ENCODE peak calls at places on chromosomes 1 and 21, in eight cellular contexts. One of them, this sample, is unnamed.

GRCh38 chr1:90579212-90579802 is 137.8 kb downstream of the BARHL2 start:
- DNase-seq in psoas muscle: no peak
- DNase-seq in H9: no peak
- DNase-seq in esophagus squamous epithelium: no peak
- DNase-seq in glutamatergic neuron: no peak
- DNase-seq in endothelial cell of umbilical vein: peak
- DNase-seq in left lung: no peak
- DNase-seq in endodermal cell: no peak
- DNase-seq in this sample: peak

GRCh38 chr1:247115545-247115944 is 11.4 kb upstream of the ZNF669 start:
- DNase-seq in psoas muscle: no peak
- DNase-seq in H9: no peak
- DNase-seq in esophagus squamous epithelium: no peak
- DNase-seq in glutamatergic neuron: no peak
- DNase-seq in endothelial cell of umbilical vein: no peak
- DNase-seq in left lung: no peak
- DNase-seq in endodermal cell: no peak
- DNase-seq in this sample: no peak

GRCh38 chr1:245500546-245500945 is 345.8 kb downstream of the KIF26B start:
- DNase-seq in psoas muscle: no peak
- DNase-seq in H9: no peak
- DNase-seq in esophagus squamous epithelium: no peak
- DNase-seq in glutamatergic neuron: no peak
- DNase-seq in endothelial cell of umbilical vein: no peak
- DNase-seq in left lung: peak
- DNase-seq in endodermal cell: no peak
- DNase-seq in this sample: no peak

GRCh38 chr1:90347366-90347765 is 352.5 kb downstream of the ZNF326 start:
- DNase-seq in psoas muscle: no peak
- DNase-seq in H9: no peak
- DNase-seq in esophagus squamous epithelium: no peak
- DNase-seq in glutamatergic neuron: no peak
- DNase-seq in endothelial cell of umbilical vein: no peak
- DNase-seq in left lung: no peak
- DNase-seq in endodermal cell: no peak
- DNase-seq in this sample: no peak

GRCh38 chr21:45356653-45357435 is 48.1 kb upstream of the COL18A1 start:
- DNase-seq in psoas muscle: no peak
- DNase-seq in H9: no peak
- DNase-seq in esophagus squamous epithelium: no peak
- DNase-seq in glutamatergic neuron: no peak
- DNase-seq in endothelial cell of umbilical vein: peak
- DNase-seq in left lung: no peak
- DNase-seq in endodermal cell: peak
- DNase-seq in this sample: no peak

GRCh38 chr1:180888870-180889269 is 23.8 kb upstream of the KIAA1614 start:
- DNase-seq in psoas muscle: no peak
- DNase-seq in H9: no peak
- DNase-seq in esophagus squamous epithelium: no peak
- DNase-seq in glutamatergic neuron: no peak
- DNase-seq in endothelial cell of umbilical vein: no peak
- DNase-seq in left lung: no peak
- DNase-seq in endodermal cell: no peak
- DNase-seq in this sample: peak

GRCh38 chr1:46003315-46003714 is 129.1 kb downstream of the PIK3R3 start:
- DNase-seq in psoas muscle: peak
- DNase-seq in H9: no peak
- DNase-seq in esophagus squamous epithelium: no peak
- DNase-seq in glutamatergic neuron: no peak
- DNase-seq in endothelial cell of umbilical vein: no peak
- DNase-seq in left lung: peak
- DNase-seq in endodermal cell: no peak
- DNase-seq in this sample: no peak

GRCh38 chr1:54471588-54471987 is 65.4 kb upstream of the SSBP3 start:
- DNase-seq in psoas muscle: no peak
- DNase-seq in H9: no peak
- DNase-seq in esophagus squamous epithelium: no peak
- DNase-seq in glutamatergic neuron: no peak
- DNase-seq in endothelial cell of umbilical vein: no peak
- DNase-seq in left lung: no peak
- DNase-seq in endodermal cell: no peak
- DNase-seq in this sample: no peak

GRCh38 chr1:234972411-234973191 is 156.0 kb downstream of the TOMM20 start:
- DNase-seq in psoas muscle: no peak
- DNase-seq in H9: no peak
- DNase-seq in esophagus squamous epithelium: no peak
- DNase-seq in glutamatergic neuron: no peak
- DNase-seq in endothelial cell of umbilical vein: no peak
- DNase-seq in left lung: peak
- DNase-seq in endodermal cell: peak
- DNase-seq in this sample: no peak

GRCh38 chr1:110176299-110176956 is 26.1 kb downstream of the SLC6A17 start:
- DNase-seq in psoas muscle: no peak
- DNase-seq in H9: no peak
- DNase-seq in esophagus squamous epithelium: no peak
- DNase-seq in glutamatergic neuron: no peak
- DNase-seq in endothelial cell of umbilical vein: peak
- DNase-seq in left lung: no peak
- DNase-seq in endodermal cell: no peak
- DNase-seq in this sample: no peak

GRCh38 chr1:209675567-209676154 is 449 bp downstream of the G0S2 start:
- DNase-seq in psoas muscle: no peak
- DNase-seq in H9: peak
- DNase-seq in esophagus squamous epithelium: no peak
- DNase-seq in glutamatergic neuron: peak
- DNase-seq in endothelial cell of umbilical vein: peak
- DNase-seq in left lung: peak
- DNase-seq in endodermal cell: peak
- DNase-seq in this sample: no peak

GRCh38 chr1:247118946-247119446 is 14.8 kb upstream of the ZNF669 start:
- DNase-seq in psoas muscle: no peak
- DNase-seq in H9: peak
- DNase-seq in esophagus squamous epithelium: no peak
- DNase-seq in glutamatergic neuron: peak
- DNase-seq in endothelial cell of umbilical vein: no peak
- DNase-seq in left lung: no peak
- DNase-seq in endodermal cell: peak
- DNase-seq in this sample: peak

GRCh38 chr1:153001382-153001781 is at the start of gene SPRR3:
- DNase-seq in psoas muscle: no peak
- DNase-seq in H9: no peak
- DNase-seq in esophagus squamous epithelium: no peak
- DNase-seq in glutamatergic neuron: no peak
- DNase-seq in endothelial cell of umbilical vein: no peak
- DNase-seq in left lung: no peak
- DNase-seq in endodermal cell: no peak
- DNase-seq in this sample: no peak

GRCh38 chr1:201904579-201904978 is 15.9 kb downstream of the SHISA4 start:
- DNase-seq in psoas muscle: no peak
- DNase-seq in H9: no peak
- DNase-seq in esophagus squamous epithelium: no peak
- DNase-seq in glutamatergic neuron: no peak
- DNase-seq in endothelial cell of umbilical vein: peak
- DNase-seq in left lung: no peak
- DNase-seq in endodermal cell: no peak
- DNase-seq in this sample: no peak

GRCh38 chr1:154855186-154855585 is 14.9 kb downstream of the KCNN3 start:
- DNase-seq in psoas muscle: no peak
- DNase-seq in H9: no peak
- DNase-seq in esophagus squamous epithelium: no peak
- DNase-seq in glutamatergic neuron: no peak
- DNase-seq in endothelial cell of umbilical vein: no peak
- DNase-seq in left lung: no peak
- DNase-seq in endodermal cell: no peak
- DNase-seq in this sample: no peak

GRCh38 chr1:16900771-16901170 is 5.0 kb downstream of the RNU1-2 start:
- DNase-seq in psoas muscle: no peak
- DNase-seq in H9: no peak
- DNase-seq in esophagus squamous epithelium: no peak
- DNase-seq in glutamatergic neuron: no peak
- DNase-seq in endothelial cell of umbilical vein: peak
- DNase-seq in left lung: no peak
- DNase-seq in endodermal cell: peak
- DNase-seq in this sample: no peak

GRCh38 chr1:16904560-16905111 is 8.9 kb downstream of the RNU1-2 start:
- DNase-seq in psoas muscle: peak
- DNase-seq in H9: peak
- DNase-seq in esophagus squamous epithelium: peak
- DNase-seq in glutamatergic neuron: peak
- DNase-seq in endothelial cell of umbilical vein: peak
- DNase-seq in left lung: peak
- DNase-seq in endodermal cell: peak
- DNase-seq in this sample: peak

GRCh38 chr1:16905112-16905855 is 9.5 kb downstream of the RNU1-2 start:
- DNase-seq in psoas muscle: no peak
- DNase-seq in H9: peak
- DNase-seq in esophagus squamous epithelium: no peak
- DNase-seq in glutamatergic neuron: no peak
- DNase-seq in endothelial cell of umbilical vein: no peak
- DNase-seq in left lung: peak
- DNase-seq in endodermal cell: peak
- DNase-seq in this sample: peak

GRCh38 chr1:16903458-16903796 is 7.6 kb downstream of the RNU1-2 start:
- DNase-seq in psoas muscle: no peak
- DNase-seq in H9: no peak
- DNase-seq in esophagus squamous epithelium: no peak
- DNase-seq in glutamatergic neuron: no peak
- DNase-seq in endothelial cell of umbilical vein: no peak
- DNase-seq in left lung: no peak
- DNase-seq in endodermal cell: no peak
- DNase-seq in this sample: no peak

DNA sequence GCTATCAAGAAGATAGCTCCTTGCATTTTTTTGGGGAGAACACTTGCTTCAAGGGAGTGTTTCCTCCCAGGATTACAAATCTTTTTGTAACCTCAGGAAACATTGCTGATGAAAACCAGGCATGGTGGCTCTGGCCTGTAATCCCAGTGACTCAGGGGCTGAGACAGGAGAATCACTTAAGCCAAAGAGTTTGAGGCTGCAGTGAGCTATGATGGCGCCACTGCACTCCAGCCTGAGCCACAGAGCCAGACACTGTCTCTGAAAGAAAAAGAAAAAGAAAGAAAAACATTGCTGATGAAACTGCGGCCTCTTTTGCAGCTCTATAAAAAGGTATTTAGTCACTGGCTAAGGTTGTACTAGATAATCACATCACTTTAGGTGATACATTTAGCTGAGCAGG is 7.3 kb downstream of the RNU1-2 start:
- DNase-seq in psoas muscle: no peak
- DNase-seq in H9: peak
- DNase-seq in esophagus squamous epithelium: no peak
- DNase-seq in glutamatergic neuron: no peak
- DNase-seq in endothelial cell of umbilical vein: no peak
- DNase-seq in left lung: no peak
- DNase-seq in endodermal cell: peak
- DNase-seq in this sample: no peak
- TF ChIP-seq CTCF in psoas muscle: no peak
- TF ChIP-seq CTCF in H9: no peak
- TF ChIP-seq CTCF in esophagus squamous epithelium: no peak
- TF ChIP-seq CTCF in glutamatergic neuron: no peak
- TF ChIP-seq CTCF in endothelial cell of umbilical vein: no peak
- TF ChIP-seq CTCF in left lung: no peak
- TF ChIP-seq CTCF in endodermal cell: no peak
- TF ChIP-seq CTCF in this sample: no peak

DNA sequence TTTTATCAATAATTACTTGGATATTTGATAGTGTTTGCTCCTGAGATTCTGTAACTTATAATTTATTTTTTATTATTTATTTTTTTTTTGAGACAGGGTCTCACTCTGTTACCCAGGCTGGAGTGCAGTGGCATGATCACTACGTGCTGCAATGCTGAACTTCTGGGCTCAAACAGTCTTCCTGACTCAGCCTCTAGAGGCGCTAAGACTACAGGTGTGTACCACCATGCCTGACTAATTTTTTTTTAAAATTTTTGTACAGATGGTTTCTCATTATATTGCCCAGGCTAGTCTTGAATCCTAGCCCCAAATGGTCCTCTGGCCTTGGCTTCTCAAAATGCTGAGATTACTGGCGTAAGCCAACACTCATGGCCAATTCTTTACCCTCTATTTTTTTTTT is 845.5 kb upstream of the ADGRL4 start:
- DNase-seq in psoas muscle: no peak
- DNase-seq in H9: peak
- DNase-seq in esophagus squamous epithelium: no peak
- DNase-seq in glutamatergic neuron: no peak
- DNase-seq in endothelial cell of umbilical vein: no peak
- DNase-seq in left lung: no peak
- DNase-seq in endodermal cell: peak
- DNase-seq in this sample: no peak
- TF ChIP-seq CTCF in psoas muscle: no peak
- TF ChIP-seq CTCF in H9: peak
- TF ChIP-seq CTCF in esophagus squamous epithelium: no peak
- TF ChIP-seq CTCF in glutamatergic neuron: no peak
- TF ChIP-seq CTCF in endothelial cell of umbilical vein: no peak
- TF ChIP-seq CTCF in left lung: no peak
- TF ChIP-seq CTCF in endodermal cell: peak
- TF ChIP-seq CTCF in this sample: no peak

GRCh38 chr1:231091853-231092301 is 51.8 kb upstream of the FAM89A start:
- DNase-seq in psoas muscle: no peak
- DNase-seq in H9: peak
- DNase-seq in esophagus squamous epithelium: no peak
- DNase-seq in glutamatergic neuron: peak
- DNase-seq in endothelial cell of umbilical vein: peak
- DNase-seq in left lung: no peak
- DNase-seq in endodermal cell: peak
- DNase-seq in this sample: peak
- TF ChIP-seq CTCF in psoas muscle: peak
- TF ChIP-seq CTCF in H9: peak
- TF ChIP-seq CTCF in esophagus squamous epithelium: peak
- TF ChIP-seq CTCF in glutamatergic neuron: peak
- TF ChIP-seq CTCF in endothelial cell of umbilical vein: peak
- TF ChIP-seq CTCF in left lung: peak
- TF ChIP-seq CTCF in endodermal cell: peak
- TF ChIP-seq CTCF in this sample: peak

GRCh38 chr1:189220750-189221149 is 1256.9 kb downstream of the BRINP3 start:
- DNase-seq in psoas muscle: no peak
- DNase-seq in H9: no peak
- DNase-seq in esophagus squamous epithelium: no peak
- DNase-seq in glutamatergic neuron: no peak
- DNase-seq in endothelial cell of umbilical vein: peak
- DNase-seq in left lung: no peak
- DNase-seq in endodermal cell: no peak
- DNase-seq in this sample: no peak
- TF ChIP-seq CTCF in psoas muscle: no peak
- TF ChIP-seq CTCF in H9: peak
- TF ChIP-seq CTCF in esophagus squamous epithelium: no peak
- TF ChIP-seq CTCF in glutamatergic neuron: no peak
- TF ChIP-seq CTCF in endothelial cell of umbilical vein: no peak
- TF ChIP-seq CTCF in left lung: no peak
- TF ChIP-seq CTCF in endodermal cell: peak
- TF ChIP-seq CTCF in this sample: no peak

This sample was measured in GM10248.